ENCODE peak calls at places on chromosome 6, in nine cellular contexts. One of them, this sample, is unnamed. For H3K27me3, the result is how much of the 10 kb centered on the place peaks cover.

GRCh38 chr6:144266091-144266649 is 19.0 kb upstream of the UTRN start:
- DNase-seq in pancreas: peak
- DNase-seq in HL-60: no peak
- DNase-seq in colonic mucosa: peak
- DNase-seq in bronchial epithelial cell: peak
- DNase-seq in transverse colon: peak
- DNase-seq in Peyer's patch: no peak
- DNase-seq in AG04450: peak
- DNase-seq in CD8-positive, alpha-beta T cell: no peak
- DNase-seq in this sample: no peak

GRCh38 chr6:63213325-63213724 is 2.1 kb downstream of the FKBP1C start:
- DNase-seq in colonic mucosa: no peak
- DNase-seq in CD8-positive, alpha-beta T cell: no peak
- DNase-seq in pancreas: no peak
- DNase-seq in HL-60: no peak
- DNase-seq in AG04450: no peak
- DNase-seq in transverse colon: no peak
- DNase-seq in Peyer's patch: no peak
- DNase-seq in bronchial epithelial cell: no peak
- DNase-seq in this sample: no peak

GRCh38 chr6:4687989-4688947 is 87.9 kb upstream of the CDYL start:
- DNase-seq in bronchial epithelial cell: peak
- DNase-seq in AG04450: peak
- DNase-seq in HL-60: peak
- DNase-seq in transverse colon: no peak
- DNase-seq in colonic mucosa: no peak
- DNase-seq in CD8-positive, alpha-beta T cell: no peak
- DNase-seq in pancreas: no peak
- DNase-seq in Peyer's patch: no peak
- DNase-seq in this sample: peak

GRCh38 chr6:3517350-3517749 is 60.5 kb upstream of the SLC22A23 start:
- DNase-seq in bronchial epithelial cell: peak
- DNase-seq in HL-60: no peak
- DNase-seq in AG04450: peak
- DNase-seq in transverse colon: no peak
- DNase-seq in pancreas: no peak
- DNase-seq in colonic mucosa: no peak
- DNase-seq in Peyer's patch: no peak
- DNase-seq in CD8-positive, alpha-beta T cell: no peak
- DNase-seq in this sample: peak

GRCh38 chr6:65819152-65819551 is 112.1 kb upstream of the EYS start:
- DNase-seq in AG04450: no peak
- DNase-seq in transverse colon: no peak
- DNase-seq in colonic mucosa: no peak
- DNase-seq in pancreas: no peak
- DNase-seq in bronchial epithelial cell: peak
- DNase-seq in HL-60: no peak
- DNase-seq in CD8-positive, alpha-beta T cell: no peak
- DNase-seq in Peyer's patch: no peak
- DNase-seq in this sample: no peak

GRCh38 chr6:32108094-32108627 is 977 bp downstream of the TNXB start:
- DNase-seq in Peyer's patch: no peak
- DNase-seq in pancreas: no peak
- DNase-seq in CD8-positive, alpha-beta T cell: no peak
- DNase-seq in transverse colon: peak
- DNase-seq in bronchial epithelial cell: no peak
- DNase-seq in AG04450: no peak
- DNase-seq in HL-60: no peak
- DNase-seq in colonic mucosa: peak
- DNase-seq in this sample: no peak

GRCh38 chr6:77290798-77291197 is 172.5 kb downstream of the HTR1B start:
- DNase-seq in Peyer's patch: no peak
- DNase-seq in CD8-positive, alpha-beta T cell: no peak
- DNase-seq in AG04450: no peak
- DNase-seq in HL-60: no peak
- DNase-seq in pancreas: no peak
- DNase-seq in bronchial epithelial cell: peak
- DNase-seq in transverse colon: no peak
- DNase-seq in colonic mucosa: no peak
- DNase-seq in this sample: no peak

GRCh38 chr6:56399672-56400263 is 152.4 kb upstream of the COL21A1 start:
- DNase-seq in Peyer's patch: no peak
- DNase-seq in transverse colon: no peak
- DNase-seq in bronchial epithelial cell: no peak
- DNase-seq in HL-60: no peak
- DNase-seq in CD8-positive, alpha-beta T cell: no peak
- DNase-seq in colonic mucosa: no peak
- DNase-seq in pancreas: no peak
- DNase-seq in AG04450: no peak
- DNase-seq in this sample: no peak

DNA sequence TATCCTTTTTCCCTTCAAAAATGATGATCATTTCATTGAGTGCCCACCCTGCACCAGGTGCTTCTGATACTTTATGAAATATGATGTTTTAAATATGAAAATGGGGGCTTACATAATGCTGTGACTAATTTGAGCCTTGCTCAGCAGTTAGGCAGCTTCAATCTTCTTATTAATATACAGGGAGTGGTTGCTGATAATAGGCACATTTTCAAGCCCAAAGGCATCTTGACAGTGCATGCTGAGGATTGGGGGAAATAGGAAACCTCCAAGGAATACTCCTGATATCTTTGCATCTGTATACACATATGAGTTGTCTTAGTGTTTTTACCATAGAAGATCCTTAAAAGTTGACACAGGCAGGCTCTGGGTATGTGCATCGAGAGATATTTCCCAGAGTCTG is 262.3 kb upstream of the SASH1 start:
- DNase-seq in AG04450: no peak
- DNase-seq in transverse colon: no peak
- DNase-seq in Peyer's patch: no peak
- DNase-seq in bronchial epithelial cell: no peak
- DNase-seq in pancreas: no peak
- DNase-seq in HL-60: no peak
- DNase-seq in colonic mucosa: no peak
- DNase-seq in CD8-positive, alpha-beta T cell: no peak
- DNase-seq in this sample: no peak
- H3K27me3 ChIP-seq in AG04450: under half
- H3K27me3 ChIP-seq in transverse colon: under half
- H3K27me3 ChIP-seq in Peyer's patch: under half
- H3K27me3 ChIP-seq in bronchial epithelial cell: under half
- H3K27me3 ChIP-seq in pancreas: under half
- H3K27me3 ChIP-seq in HL-60: under half
- H3K27me3 ChIP-seq in colonic mucosa: under half
- H3K27me3 ChIP-seq in CD8-positive, alpha-beta T cell: under half
- H3K27me3 ChIP-seq in this sample: under half

GRCh38 chr6:38716825-38717224 is 1.7 kb downstream of the DNAH8 start:
- DNase-seq in colonic mucosa: no peak
- DNase-seq in CD8-positive, alpha-beta T cell: no peak
- DNase-seq in pancreas: no peak
- DNase-seq in transverse colon: no peak
- DNase-seq in bronchial epithelial cell: no peak
- DNase-seq in Peyer's patch: no peak
- DNase-seq in HL-60: no peak
- DNase-seq in AG04450: no peak
- DNase-seq in this sample: no peak

GRCh38 chr6:38722037-38722436 is 6.9 kb downstream of the DNAH8 start:
- DNase-seq in pancreas: no peak
- DNase-seq in AG04450: no peak
- DNase-seq in CD8-positive, alpha-beta T cell: no peak
- DNase-seq in colonic mucosa: no peak
- DNase-seq in HL-60: no peak
- DNase-seq in transverse colon: no peak
- DNase-seq in bronchial epithelial cell: no peak
- DNase-seq in Peyer's patch: no peak
- DNase-seq in this sample: no peak

GRCh38 chr6:38722727-38723334 is 7.7 kb downstream of the DNAH8 start:
- DNase-seq in Peyer's patch: no peak
- DNase-seq in HL-60: no peak
- DNase-seq in colonic mucosa: no peak
- DNase-seq in transverse colon: no peak
- DNase-seq in AG04450: no peak
- DNase-seq in CD8-positive, alpha-beta T cell: no peak
- DNase-seq in pancreas: no peak
- DNase-seq in bronchial epithelial cell: no peak
- DNase-seq in this sample: no peak

GRCh38 chr6:38719358-38719757 is 4.2 kb downstream of the DNAH8 start:
- DNase-seq in CD8-positive, alpha-beta T cell: no peak
- DNase-seq in Peyer's patch: no peak
- DNase-seq in HL-60: no peak
- DNase-seq in AG04450: no peak
- DNase-seq in transverse colon: no peak
- DNase-seq in pancreas: no peak
- DNase-seq in bronchial epithelial cell: no peak
- DNase-seq in colonic mucosa: no peak
- DNase-seq in this sample: no peak

DNA sequence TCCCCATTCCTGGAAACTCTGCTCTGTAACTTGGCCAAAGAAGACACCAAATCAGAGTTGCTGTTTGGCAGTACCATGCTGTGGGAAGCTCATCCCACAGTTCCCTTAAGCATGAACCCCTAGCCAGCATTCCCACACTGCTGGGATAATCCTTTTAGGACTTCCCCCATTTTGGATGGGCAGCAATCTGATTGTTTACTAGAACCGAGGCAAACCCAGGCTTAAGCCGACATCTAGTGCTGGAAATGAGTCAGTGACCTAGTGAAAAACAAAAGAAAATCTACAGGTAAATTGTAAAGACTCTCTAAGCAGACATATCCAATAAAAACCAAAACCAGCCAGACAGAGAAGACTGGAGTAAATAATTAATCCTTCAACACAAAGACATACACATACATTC is 5.2 kb downstream of the DNAH8 start:
- DNase-seq in Peyer's patch: no peak
- DNase-seq in pancreas: no peak
- DNase-seq in bronchial epithelial cell: peak
- DNase-seq in AG04450: no peak
- DNase-seq in CD8-positive, alpha-beta T cell: no peak
- DNase-seq in transverse colon: no peak
- DNase-seq in colonic mucosa: no peak
- DNase-seq in HL-60: no peak
- DNase-seq in this sample: no peak
- TF ChIP-seq CTCF in Peyer's patch: no peak
- TF ChIP-seq CTCF in pancreas: no peak
- TF ChIP-seq CTCF in bronchial epithelial cell: no peak
- TF ChIP-seq CTCF in AG04450: peak
- TF ChIP-seq CTCF in CD8-positive, alpha-beta T cell: no peak
- TF ChIP-seq CTCF in transverse colon: no peak
- TF ChIP-seq CTCF in colonic mucosa: no peak
- TF ChIP-seq CTCF in HL-60: no peak
- TF ChIP-seq CTCF in this sample: peak

GRCh38 chr6:126600258-126600916 is 260.5 kb downstream of the CENPW start:
- DNase-seq in pancreas: no peak
- DNase-seq in colonic mucosa: no peak
- DNase-seq in Peyer's patch: no peak
- DNase-seq in HL-60: no peak
- DNase-seq in AG04450: no peak
- DNase-seq in CD8-positive, alpha-beta T cell: no peak
- DNase-seq in transverse colon: no peak
- DNase-seq in bronchial epithelial cell: no peak
- DNase-seq in this sample: no peak

GRCh38 chr6:126607281-126607680 is 267.4 kb downstream of the CENPW start:
- DNase-seq in AG04450: no peak
- DNase-seq in HL-60: no peak
- DNase-seq in colonic mucosa: no peak
- DNase-seq in bronchial epithelial cell: no peak
- DNase-seq in Peyer's patch: no peak
- DNase-seq in pancreas: no peak
- DNase-seq in transverse colon: no peak
- DNase-seq in CD8-positive, alpha-beta T cell: no peak
- DNase-seq in this sample: no peak

GRCh38 chr6:126605089-126605488 is 265.2 kb downstream of the CENPW start:
- DNase-seq in transverse colon: no peak
- DNase-seq in Peyer's patch: no peak
- DNase-seq in CD8-positive, alpha-beta T cell: no peak
- DNase-seq in pancreas: no peak
- DNase-seq in AG04450: no peak
- DNase-seq in bronchial epithelial cell: no peak
- DNase-seq in colonic mucosa: no peak
- DNase-seq in HL-60: no peak
- DNase-seq in this sample: no peak

GRCh38 chr6:126603410-126603809 is 263.5 kb downstream of the CENPW start:
- DNase-seq in pancreas: no peak
- DNase-seq in Peyer's patch: no peak
- DNase-seq in colonic mucosa: no peak
- DNase-seq in AG04450: no peak
- DNase-seq in transverse colon: no peak
- DNase-seq in CD8-positive, alpha-beta T cell: no peak
- DNase-seq in HL-60: no peak
- DNase-seq in bronchial epithelial cell: no peak
- DNase-seq in this sample: no peak
- H3K4me3 ChIP-seq in pancreas: no peak
- H3K4me3 ChIP-seq in Peyer's patch: no peak
- H3K4me3 ChIP-seq in colonic mucosa: no peak
- H3K4me3 ChIP-seq in AG04450: no peak
- H3K4me3 ChIP-seq in transverse colon: no peak
- H3K4me3 ChIP-seq in CD8-positive, alpha-beta T cell: no peak
- H3K4me3 ChIP-seq in HL-60: no peak
- H3K4me3 ChIP-seq in bronchial epithelial cell: no peak
- H3K4me3 ChIP-seq in this sample: no peak

GRCh38 chr6:166005401-166005845 is 162.2 kb downstream of the TBXT start:
- DNase-seq in CD8-positive, alpha-beta T cell: no peak
- DNase-seq in Peyer's patch: no peak
- DNase-seq in bronchial epithelial cell: no peak
- DNase-seq in colonic mucosa: no peak
- DNase-seq in transverse colon: no peak
- DNase-seq in HL-60: no peak
- DNase-seq in pancreas: peak
- DNase-seq in AG04450: no peak
- DNase-seq in this sample: no peak
- H3K27me3 ChIP-seq in CD8-positive, alpha-beta T cell: under half
- H3K27me3 ChIP-seq in Peyer's patch: under half
- H3K27me3 ChIP-seq in bronchial epithelial cell: under half
- H3K27me3 ChIP-seq in colonic mucosa: under half
- H3K27me3 ChIP-seq in transverse colon: half or more
- H3K27me3 ChIP-seq in HL-60: under half
- H3K27me3 ChIP-seq in pancreas: under half
- H3K27me3 ChIP-seq in AG04450: under half
- H3K27me3 ChIP-seq in this sample: under half